ENCODE peak calls at places on chromosomes 11 and 22, in ten cellular contexts. One of them, this sample, is unnamed.

GRCh38 chr11:120241277-120241676 is 1.3 kb downstream of the POU2F3 start:
- DNase-seq in HFF-Myc: no peak
- DNase-seq in fibroblast of pulmonary artery: no peak
- DNase-seq in transverse colon: no peak
- DNase-seq in cardiac muscle cell: no peak
- DNase-seq in heart right ventricle: no peak
- DNase-seq in type B pancreatic cell: no peak
- DNase-seq in neural crest cell: no peak
- DNase-seq in foreskin keratinocyte: no peak
- DNase-seq in WTC11: no peak
- DNase-seq in this sample: no peak

GRCh38 chr11:36657610-36658225 is 59.7 kb upstream of the RAG2 start:
- DNase-seq in HFF-Myc: peak; percentile 5
- DNase-seq in fibroblast of pulmonary artery: peak; percentile 9
- DNase-seq in transverse colon: no peak
- DNase-seq in cardiac muscle cell: no peak
- DNase-seq in heart right ventricle: no peak
- DNase-seq in type B pancreatic cell: no peak
- DNase-seq in neural crest cell: no peak
- DNase-seq in foreskin keratinocyte: no peak
- DNase-seq in WTC11: no peak
- DNase-seq in this sample: no peak

GRCh38 chr22:43155789-43156188 is 4.4 kb downstream of the TSPO start:
- DNase-seq in HFF-Myc: peak; percentile 30
- DNase-seq in fibroblast of pulmonary artery: no peak
- DNase-seq in transverse colon: no peak
- DNase-seq in cardiac muscle cell: no peak
- DNase-seq in heart right ventricle: no peak
- DNase-seq in type B pancreatic cell: no peak
- DNase-seq in neural crest cell: no peak
- DNase-seq in foreskin keratinocyte: no peak
- DNase-seq in WTC11: no peak
- DNase-seq in this sample: no peak

GRCh38 chr11:33724644-33725035 is 11.6 kb downstream of the CD59 start:
- DNase-seq in HFF-Myc: no peak
- DNase-seq in fibroblast of pulmonary artery: peak; percentile 91
- DNase-seq in transverse colon: no peak
- DNase-seq in cardiac muscle cell: peak; percentile 88
- DNase-seq in heart right ventricle: no peak
- DNase-seq in type B pancreatic cell: no peak
- DNase-seq in neural crest cell: no peak
- DNase-seq in foreskin keratinocyte: no peak
- DNase-seq in WTC11: no peak
- DNase-seq in this sample: no peak

GRCh38 chr11:67032830-67033555 is 10.1 kb downstream of the SYT12 start:
- DNase-seq in HFF-Myc: no peak
- DNase-seq in fibroblast of pulmonary artery: peak; percentile 89
- DNase-seq in transverse colon: no peak
- DNase-seq in cardiac muscle cell: peak; percentile 90
- DNase-seq in heart right ventricle: no peak
- DNase-seq in type B pancreatic cell: no peak
- DNase-seq in neural crest cell: no peak
- DNase-seq in foreskin keratinocyte: peak; percentile 48
- DNase-seq in WTC11: no peak
- DNase-seq in this sample: no peak

GRCh38 chr11:23590909-23591308 is 730.6 kb upstream of the CCDC179 start:
- DNase-seq in HFF-Myc: no peak
- DNase-seq in fibroblast of pulmonary artery: no peak
- DNase-seq in transverse colon: no peak
- DNase-seq in cardiac muscle cell: no peak
- DNase-seq in heart right ventricle: no peak
- DNase-seq in type B pancreatic cell: no peak
- DNase-seq in neural crest cell: no peak
- DNase-seq in foreskin keratinocyte: no peak
- DNase-seq in WTC11: no peak
- DNase-seq in this sample: no peak

GRCh38 chr11:71284525-71285092 is 32.2 kb upstream of the SHANK2 start:
- DNase-seq in HFF-Myc: no peak
- DNase-seq in fibroblast of pulmonary artery: no peak
- DNase-seq in transverse colon: peak; percentile 55
- DNase-seq in cardiac muscle cell: no peak
- DNase-seq in heart right ventricle: no peak
- DNase-seq in type B pancreatic cell: no peak
- DNase-seq in neural crest cell: no peak
- DNase-seq in foreskin keratinocyte: no peak
- DNase-seq in WTC11: no peak
- DNase-seq in this sample: no peak

GRCh38 chr22:27240298-27240885 is 561.2 kb downstream of the MN1 start:
- DNase-seq in HFF-Myc: no peak
- DNase-seq in fibroblast of pulmonary artery: no peak
- DNase-seq in transverse colon: no peak
- DNase-seq in cardiac muscle cell: no peak
- DNase-seq in heart right ventricle: no peak
- DNase-seq in type B pancreatic cell: no peak
- DNase-seq in neural crest cell: no peak
- DNase-seq in foreskin keratinocyte: no peak
- DNase-seq in WTC11: no peak
- DNase-seq in this sample: no peak

GRCh38 chr11:6438979-6439571 is 1.7 kb downstream of the HPX start:
- DNase-seq in HFF-Myc: peak; percentile 42
- DNase-seq in fibroblast of pulmonary artery: peak; percentile 70
- DNase-seq in transverse colon: peak; percentile 62
- DNase-seq in cardiac muscle cell: peak; percentile 69
- DNase-seq in heart right ventricle: peak; percentile 28
- DNase-seq in type B pancreatic cell: no peak
- DNase-seq in neural crest cell: peak; percentile 29
- DNase-seq in foreskin keratinocyte: peak; percentile 28
- DNase-seq in WTC11: peak; percentile 58
- DNase-seq in this sample: no peak

GRCh38 chr22:31861226-31861840 is 83.0 kb upstream of the YWHAH start:
- DNase-seq in HFF-Myc: no peak
- DNase-seq in fibroblast of pulmonary artery: no peak
- DNase-seq in transverse colon: no peak
- DNase-seq in cardiac muscle cell: no peak
- DNase-seq in heart right ventricle: no peak
- DNase-seq in type B pancreatic cell: no peak
- DNase-seq in neural crest cell: no peak
- DNase-seq in foreskin keratinocyte: no peak
- DNase-seq in WTC11: no peak
- DNase-seq in this sample: no peak

GRCh38 chr11:107898270-107898669 is 30.0 kb upstream of the RAB39A start:
- DNase-seq in HFF-Myc: peak; percentile 26
- DNase-seq in fibroblast of pulmonary artery: peak; percentile 72
- DNase-seq in transverse colon: no peak
- DNase-seq in cardiac muscle cell: peak; percentile 72
- DNase-seq in heart right ventricle: no peak
- DNase-seq in type B pancreatic cell: no peak
- DNase-seq in neural crest cell: no peak
- DNase-seq in foreskin keratinocyte: peak; percentile 41
- DNase-seq in WTC11: no peak
- DNase-seq in this sample: no peak
- TF ChIP-seq CTCF in HFF-Myc: peak; percentile 53
- TF ChIP-seq CTCF in fibroblast of pulmonary artery: peak; percentile 73
- TF ChIP-seq CTCF in transverse colon: peak; percentile 48
- TF ChIP-seq CTCF in cardiac muscle cell: peak; percentile 71
- TF ChIP-seq CTCF in heart right ventricle: peak; percentile 61
- TF ChIP-seq CTCF in type B pancreatic cell: peak; percentile 56
- TF ChIP-seq CTCF in neural crest cell: peak; percentile 55
- TF ChIP-seq CTCF in foreskin keratinocyte: peak; percentile 79
- TF ChIP-seq CTCF in WTC11: no peak
- TF ChIP-seq CTCF in this sample: no peak

DNA sequence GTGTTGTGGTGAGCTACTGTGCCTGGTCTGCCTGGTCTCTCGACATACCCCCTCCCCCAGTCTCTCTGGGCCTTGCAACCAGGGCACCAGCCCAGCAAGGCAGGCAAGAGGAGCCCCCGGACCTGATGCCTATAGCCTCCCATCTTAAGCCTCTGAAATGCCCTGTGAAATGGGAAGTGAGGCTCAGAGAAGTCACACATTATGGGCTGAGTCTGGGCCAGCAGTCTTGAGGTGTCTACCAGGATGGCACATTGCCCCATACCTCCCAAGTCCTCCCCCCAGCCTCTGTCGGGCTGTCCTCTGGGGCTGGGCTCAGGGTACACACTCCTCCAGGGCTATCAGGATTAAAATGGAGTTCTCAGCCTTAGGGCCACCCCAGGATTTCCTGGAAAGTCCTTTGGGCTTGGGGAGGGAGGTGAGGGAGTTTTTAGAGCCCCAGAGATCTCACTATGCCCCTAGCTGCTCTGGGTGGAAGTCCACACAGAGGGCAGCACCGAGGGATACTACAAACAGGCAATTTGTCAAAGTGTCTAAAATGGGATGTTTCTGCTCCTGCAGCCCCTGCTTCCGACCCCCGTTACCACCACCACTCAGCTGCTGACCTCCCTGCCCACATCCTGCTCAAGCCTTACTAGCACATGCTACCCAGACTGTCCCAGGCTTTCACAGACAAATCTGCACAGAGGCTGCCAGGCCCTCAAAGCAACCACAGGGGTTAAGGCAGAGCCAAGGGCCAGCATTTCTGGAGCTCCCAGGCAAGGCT is 3.1 kb upstream of the SH3BP1 start:
- DNase-seq in HFF-Myc: peak; percentile 96
- DNase-seq in fibroblast of pulmonary artery: peak; percentile 68
- DNase-seq in transverse colon: peak; percentile 51
- DNase-seq in cardiac muscle cell: peak; percentile 84
- DNase-seq in heart right ventricle: no peak
- DNase-seq in type B pancreatic cell: no peak
- DNase-seq in neural crest cell: no peak
- DNase-seq in foreskin keratinocyte: no peak
- DNase-seq in WTC11: no peak
- DNase-seq in this sample: no peak
- TF ChIP-seq CTCF in HFF-Myc: peak; percentile 52
- TF ChIP-seq CTCF in fibroblast of pulmonary artery: peak; percentile 51
- TF ChIP-seq CTCF in transverse colon: no peak
- TF ChIP-seq CTCF in cardiac muscle cell: peak; percentile 48
- TF ChIP-seq CTCF in heart right ventricle: no peak
- TF ChIP-seq CTCF in type B pancreatic cell: peak; percentile 49
- TF ChIP-seq CTCF in neural crest cell: no peak
- TF ChIP-seq CTCF in foreskin keratinocyte: peak; percentile 30
- TF ChIP-seq CTCF in WTC11: no peak
- TF ChIP-seq CTCF in this sample: no peak

DNA sequence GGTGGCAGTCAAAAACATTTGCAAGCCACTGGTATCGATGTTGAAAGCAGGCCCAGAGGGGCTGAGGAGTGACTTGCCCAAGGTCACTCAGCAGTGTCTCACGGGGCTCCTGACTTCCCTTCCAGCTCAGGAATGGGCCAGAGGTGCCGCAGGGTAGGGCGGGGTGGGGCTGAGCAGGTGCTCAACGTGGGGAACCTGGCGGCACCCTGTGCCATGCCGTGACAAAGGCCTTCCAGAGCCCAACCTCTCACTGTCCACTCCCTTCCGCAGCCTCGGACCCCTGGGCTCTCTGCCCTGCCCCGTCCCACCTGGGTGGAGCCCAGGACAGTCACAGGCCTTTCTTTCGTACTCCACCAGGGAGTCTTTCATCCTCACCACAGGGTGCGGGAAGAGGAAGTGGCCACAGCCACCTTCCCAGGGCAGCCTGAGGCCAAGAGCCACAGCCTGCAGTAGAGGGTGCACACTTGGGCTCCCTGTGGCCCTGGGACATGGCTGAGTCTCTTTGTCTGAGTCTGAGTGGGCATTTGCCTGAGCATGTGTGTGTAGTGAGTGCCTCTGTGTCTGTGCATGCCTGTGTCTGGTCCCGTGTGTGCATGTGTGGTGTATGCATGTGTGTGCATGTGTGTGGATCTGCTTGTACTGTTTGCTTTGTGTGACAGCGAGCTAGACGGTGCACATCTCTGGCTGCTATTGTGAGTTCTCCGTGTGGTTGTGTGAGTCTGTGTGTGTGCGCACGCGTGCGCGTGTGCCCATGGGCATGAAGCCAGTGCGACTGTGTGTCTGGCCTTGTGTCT is 6.0 kb upstream of the LIF start:
- DNase-seq in HFF-Myc: no peak
- DNase-seq in fibroblast of pulmonary artery: no peak
- DNase-seq in transverse colon: peak; percentile 78
- DNase-seq in cardiac muscle cell: no peak
- DNase-seq in heart right ventricle: no peak
- DNase-seq in type B pancreatic cell: no peak
- DNase-seq in neural crest cell: no peak
- DNase-seq in foreskin keratinocyte: peak; percentile 43
- DNase-seq in WTC11: no peak
- DNase-seq in this sample: no peak
- TF ChIP-seq CTCF in HFF-Myc: no peak
- TF ChIP-seq CTCF in fibroblast of pulmonary artery: no peak
- TF ChIP-seq CTCF in transverse colon: no peak
- TF ChIP-seq CTCF in cardiac muscle cell: no peak
- TF ChIP-seq CTCF in heart right ventricle: no peak
- TF ChIP-seq CTCF in type B pancreatic cell: no peak
- TF ChIP-seq CTCF in neural crest cell: no peak
- TF ChIP-seq CTCF in foreskin keratinocyte: no peak
- TF ChIP-seq CTCF in WTC11: no peak
- TF ChIP-seq CTCF in this sample: no peak

DNA sequence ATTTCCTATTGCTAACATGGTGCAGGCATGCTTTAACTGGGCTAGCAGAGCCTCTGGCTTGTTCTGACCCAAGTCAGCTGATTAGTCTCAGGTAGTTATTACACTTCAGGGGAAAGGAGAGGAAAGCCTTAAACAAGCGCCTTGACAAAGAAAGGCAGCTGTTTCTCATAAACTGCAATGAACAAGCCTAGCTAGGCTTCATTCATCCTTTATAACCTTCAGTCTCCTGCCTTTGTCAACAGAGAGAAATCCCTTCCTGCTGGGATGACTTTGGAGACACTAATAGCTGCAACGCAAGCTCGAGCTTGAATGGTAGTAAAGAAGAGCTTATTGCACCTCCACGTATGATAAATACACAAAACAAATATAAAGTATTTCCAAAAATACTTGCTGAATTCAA is 68.4 kb downstream of the CCDC34 start:
- DNase-seq in HFF-Myc: no peak
- DNase-seq in fibroblast of pulmonary artery: no peak
- DNase-seq in transverse colon: peak; percentile 17
- DNase-seq in cardiac muscle cell: no peak
- DNase-seq in heart right ventricle: no peak
- DNase-seq in type B pancreatic cell: no peak
- DNase-seq in neural crest cell: no peak
- DNase-seq in foreskin keratinocyte: no peak
- DNase-seq in WTC11: no peak
- DNase-seq in this sample: no peak
- TF ChIP-seq CTCF in HFF-Myc: no peak
- TF ChIP-seq CTCF in fibroblast of pulmonary artery: no peak
- TF ChIP-seq CTCF in transverse colon: no peak
- TF ChIP-seq CTCF in cardiac muscle cell: no peak
- TF ChIP-seq CTCF in heart right ventricle: no peak
- TF ChIP-seq CTCF in type B pancreatic cell: no peak
- TF ChIP-seq CTCF in neural crest cell: no peak
- TF ChIP-seq CTCF in foreskin keratinocyte: no peak
- TF ChIP-seq CTCF in WTC11: no peak
- TF ChIP-seq CTCF in this sample: no peak